ENCODE peak calls at places on chromosomes 3 and 15, in seven cellular contexts. I, S, O, B, V, H and J are unnamed samples.

GRCh38 chr3:125126323-125126722 is 70.5 kb upstream of the HEG1 start:
- DNase-seq in I (no peak), S (no peak), O (no peak), B (no peak), V (no peak), H (peak), J (peak)

GRCh38 chr15:34436126-34436955 is 1.3 kb downstream of the GOLGA8A start:
- DNase-seq in I (no peak), S (no peak), O (no peak), B (no peak), V (no peak), H (peak), J (peak)

GRCh38 chr15:45291822-45292582 is 40.0 kb downstream of the SLC28A2 start:
- DNase-seq in I (no peak), S (no peak), O (no peak), B (no peak), V (no peak), H (no peak), J (no peak)

GRCh38 chr3:5220667-5221431 is 33.3 kb downstream of the EDEM1 start:
- DNase-seq in I (no peak), S (no peak), O (no peak), B (no peak), V (no peak), H (no peak), J (no peak)

GRCh38 chr3:89038864-89039263 is 68.6 kb upstream of the EPHA3 start:
- DNase-seq in I (no peak), S (no peak), O (no peak), B (no peak), V (no peak), H (no peak), J (no peak)

GRCh38 chr3:55091381-55092225 is 163.7 kb upstream of the LRTM1 start:
- DNase-seq in I (no peak), S (peak), O (no peak), B (no peak), V (no peak), H (peak), J (peak)

GRCh38 chr3:112043621-112044201 is 9.2 kb downstream of the TMPRSS7 start:
- DNase-seq in I (peak), S (peak), O (no peak), B (peak), V (peak), H (peak), J (peak)

GRCh38 chr3:187801152-187801551 is 55.9 kb upstream of the BCL6 start:
- DNase-seq in I (no peak), S (no peak), O (no peak), B (no peak), V (no peak), H (no peak), J (no peak)

GRCh38 chr3:178736300-178736699 is 200.1 kb downstream of the KCNMB2 start:
- DNase-seq in I (no peak), S (no peak), O (no peak), B (no peak), V (no peak), H (no peak), J (no peak)

GRCh38 chr3:45773714-45774449 is 22.5 kb downstream of the SLC6A20 start:
- DNase-seq in I (no peak), S (no peak), O (no peak), B (peak), V (no peak), H (no peak), J (no peak)

GRCh38 chr3:141454906-141455602 is 31.8 kb upstream of the RASA2 start:
- DNase-seq in I (peak), S (peak), O (no peak), B (no peak), V (no peak), H (peak), J (peak)

GRCh38 chr3:141000027-141000663 is 51.0 kb upstream of the SPSB4 start:
- DNase-seq in I (peak), S (peak), O (peak), B (peak), V (peak), H (peak), J (peak)

GRCh38 chr3:180704532-180704931 is 25.2 kb upstream of the CCDC39 start:
- DNase-seq in I (no peak), S (no peak), O (no peak), B (no peak), V (no peak), H (no peak), J (no peak)

GRCh38 chr15:47987461-47987860 is 133.3 kb upstream of the SLC24A5 start:
- DNase-seq in I (no peak), S (no peak), O (no peak), B (no peak), V (no peak), H (no peak), J (no peak)

GRCh38 chr15:68795298-68795848 is 25.3 kb downstream of the ANP32A start:
- DNase-seq in I (peak), S (peak), O (peak), B (peak), V (peak), H (peak), J (peak)

GRCh38 chr15:39778031-39778430 is 4.6 kb downstream of the FSIP1 start:
- DNase-seq in I (no peak), S (no peak), O (no peak), B (no peak), V (no peak), H (no peak), J (no peak)

GRCh38 chr3:132660056-132660744 is at the start of gene UBA5:
- DNase-seq in I (peak), S (peak), O (no peak), B (peak), V (peak), H (peak), J (peak)

GRCh38 chr15:48090115-48090514 is 30.7 kb upstream of the SLC24A5 start:
- DNase-seq in I (no peak), S (no peak), O (no peak), B (peak), V (no peak), H (no peak), J (no peak)

GRCh38 chr3:150222646-150223045 is 185.5 kb upstream of the TSC22D2 start:
- DNase-seq in I (no peak), S (no peak), O (no peak), B (no peak), V (no peak), H (no peak), J (no peak)

GRCh38 chr3:184619348-184619747 is 57.8 kb downstream of the EPHB3 start:
- DNase-seq in I (peak), S (peak), O (no peak), B (no peak), V (no peak), H (no peak), J (no peak)

GRCh38 chr3:78497692-78498091 is 1270.1 kb downstream of the ROBO1 start:
- DNase-seq in I (no peak), S (peak), O (no peak), B (no peak), V (no peak), H (no peak), J (no peak)

GRCh38 chr3:171056528-171056927 is 30.0 kb upstream of the SLC2A2 start:
- DNase-seq in I (no peak), S (peak), O (no peak), B (no peak), V (no peak), H (peak), J (peak)